ENCODE peak calls at places on chromosomes 13 and 19, in eight cellular contexts. Y is stimulated activated CD8-positive, alpha-beta memory T cell treated with anti-CD3 and anti-CD28 coated beads, Interleukin-4, amount 100 ng/mL, for 1 hour; X is DMS 273 treated with DMSO at 0.1 percent for 48 hours; L is stimulated activated CD4-positive, alpha-beta T cell treated with anti-CD3 and anti-CD28 coated beads, Interleukin-1b, Interleukin-23, amount 100 ng/mL, for 24 hours; F is substantia nigra; Z is natural killer cell; Q is GM10248; R is frontal cortex. G is an unnamed sample.

GRCh38 chr19:13861714-13862531 is 15.0 kb upstream of the NANOS3 start:
- DNase-seq in Z (peak), F (peak), R (peak), L (peak), Y (peak), Q (peak), X (peak), G (peak)

GRCh38 chr19:3642987-3643386 is 16.4 kb upstream of the CACTIN start:
- DNase-seq in L (no peak), Z (no peak), Y (no peak), X (no peak), R (no peak), F (no peak), Q (no peak), G (peak)

GRCh38 chr13:105153626-105154025 is 1381.8 kb downstream of the EFNB2 start:
- DNase-seq in Y (no peak), F (no peak), Z (no peak), X (no peak), L (no peak), Q (no peak), R (no peak), G (no peak)

GRCh38 chr13:79560954-79561353 is 80.0 kb downstream of the NDFIP2 start:
- DNase-seq in Y (no peak), Z (no peak), Q (no peak), X (no peak), F (no peak), R (no peak), L (no peak), G (no peak)

GRCh38 chr13:32206097-32206740 is 108.9 kb downstream of the ZAR1L start:
- DNase-seq in F (no peak), L (no peak), Z (no peak), X (no peak), R (no peak), Y (no peak), Q (no peak), G (peak)

GRCh38 chr19:41206456-41206855 is 12.6 kb upstream of the AXL start:
- DNase-seq in L (no peak), F (no peak), Z (no peak), X (no peak), R (no peak), Q (no peak), Y (no peak), G (no peak)

GRCh38 chr13:50016421-50016820 is 1.2 kb downstream of the KCNRG start:
- DNase-seq in Z (no peak), L (no peak), R (no peak), Q (no peak), F (no peak), X (no peak), Y (no peak), G (no peak)

GRCh38 chr13:29763426-29764180 is 86.8 kb downstream of the UBL3 start:
- DNase-seq in Q (no peak), X (no peak), Y (no peak), L (no peak), F (no peak), Z (no peak), R (no peak), G (no peak)

GRCh38 chr13:97194473-97194872 is 27.7 kb upstream of the MBNL2 start:
- DNase-seq in R (no peak), X (no peak), Z (no peak), L (no peak), Q (no peak), F (no peak), Y (no peak), G (no peak)

GRCh38 chr13:35388456-35388855 is 88.0 kb downstream of the MAB21L1 start:
- DNase-seq in Y (no peak), Z (no peak), R (no peak), L (no peak), F (no peak), Q (no peak), X (no peak), G (no peak)

GRCh38 chr13:44063881-44064280 is 184.2 kb downstream of the LACC1 start:
- DNase-seq in R (no peak), L (no peak), Z (no peak), F (no peak), X (no peak), Q (no peak), Y (no peak), G (no peak)

GRCh38 chr13:45337803-45338202 is 3.2 kb downstream of the TPT1 start:
- DNase-seq in F (no peak), Q (no peak), Z (no peak), Y (no peak), X (no peak), R (no peak), L (no peak), G (no peak)

GRCh38 chr13:109162248-109163051 is 533.0 kb downstream of the MYO16 start:
- DNase-seq in Q (peak), L (no peak), F (no peak), Y (no peak), R (no peak), Z (no peak), X (no peak), G (no peak)

GRCh38 chr13:109785892-109786450 is 412 bp downstream of the IRS2 start:
- DNase-seq in Q (no peak), X (no peak), F (no peak), L (no peak), Y (no peak), Z (no peak), R (no peak), G (no peak)

GRCh38 chr19:38543807-38544568 is 73.8 kb downstream of the MAP4K1 start:
- DNase-seq in Z (no peak), F (peak), X (peak), Y (no peak), L (no peak), R (peak), Q (peak), G (peak)

GRCh38 chr13:107329991-107330390 is 762.1 kb upstream of the ARGLU1 start:
- DNase-seq in Q (no peak), X (no peak), L (no peak), F (no peak), R (no peak), Y (no peak), Z (no peak), G (peak)

GRCh38 chr13:36516225-36516624 is 83.9 kb downstream of the CCNA1 start:
- DNase-seq in Q (no peak), R (no peak), X (no peak), F (no peak), Z (no peak), Y (no peak), L (no peak), G (no peak)

GRCh38 chr19:17327654-17328516 is 6.8 kb downstream of the ANO8 start:
- DNase-seq in Z (no peak), Y (no peak), X (no peak), F (no peak), Q (peak), L (no peak), R (peak), G (no peak)

GRCh38 chr19:49133621-49134454 is 14.5 kb downstream of the PPFIA3 start:
- DNase-seq in Z (no peak), R (peak), X (no peak), Y (no peak), F (peak), Q (no peak), L (no peak), G (peak)

GRCh38 chr13:42272115-42272756 is at the start of gene AKAP11:
- DNase-seq in X (peak), L (no peak), Z (peak), Y (peak), Q (no peak), F (peak), R (no peak), G (peak)